ENCODE peak calls at places on chromosomes 3 and 15, in four cellular contexts. B is AG09309, F is DND-41, E is foreskin fibroblast. M is an unnamed sample.

GRCh38 chr3:134464693-134465385 is 20.9 kb downstream of the ANAPC13 start:
- DNase-seq in F (no peak), E (peak; percentile 58), B (no peak), M (no peak)

GRCh38 chr15:75840659-75841058 is 2.6 kb upstream of the UBE2Q2 start:
- DNase-seq in F (no peak), B (peak; percentile 28), E (peak; percentile 78), M (no peak)

GRCh38 chr3:142418926-142419592 is 28.8 kb downstream of the XRN1 start:
- DNase-seq in E (no peak), B (no peak), F (no peak), M (no peak)

GRCh38 chr3:138188013-138188352 is 882 bp downstream of the ARMC8 start:
- DNase-seq in E (peak; percentile 85), B (no peak), F (peak; percentile 60), M (peak; percentile 60)

GRCh38 chr15:75338661-75339240 is 2.9 kb downstream of the COMMD4 start:
- DNase-seq in F (no peak), E (no peak), B (no peak), M (no peak)

GRCh38 chr3:23682646-23683045 is 123.1 kb upstream of the UBE2E1 start:
- DNase-seq in B (no peak), F (no peak), E (no peak), M (no peak)

GRCh38 chr3:118755402-118755801 is 279.2 kb downstream of the IGSF11 start:
- DNase-seq in F (no peak), B (no peak), E (no peak), M (peak; percentile 5)

GRCh38 chr3:78969483-78969882 is 798.3 kb downstream of the ROBO1 start:
- DNase-seq in F (no peak), B (peak; percentile 64), E (peak; percentile 88), M (no peak)

GRCh38 chr3:107344722-107345121 is 32.5 kb upstream of the CCDC54 start:
- DNase-seq in B (no peak), F (no peak), E (peak; percentile 34), M (no peak)

GRCh38 chr3:124032881-124033359 is 41.0 kb upstream of the ROPN1 start:
- DNase-seq in E (peak; percentile 91), F (no peak), B (peak; percentile 17), M (peak; percentile 78)

GRCh38 chr3:57594576-57594975 is 2.6 kb downstream of the ARF4 start:
- DNase-seq in B (no peak), F (no peak), E (no peak), M (no peak)

GRCh38 chr3:57592306-57592705 is 4.8 kb downstream of the ARF4 start:
- DNase-seq in F (no peak), B (no peak), E (no peak), M (no peak)

GRCh38 chr3:57596495-57597239 is 477 bp downstream of the ARF4 start:
- DNase-seq in E (peak; percentile 94), F (peak; percentile 77), B (peak; percentile 89), M (peak; percentile 35)

GRCh38 chr3:57597240-57597972 is at the start of gene ARF4:
- DNase-seq in B (peak; percentile 97), F (peak; percentile 100), E (peak; percentile 100), M (peak; percentile 98)

GRCh38 chr3:57594144-57594543 is 3.0 kb downstream of the ARF4 start:
- DNase-seq in E (no peak), F (no peak), B (no peak), M (no peak)
- H3K4me3 ChIP-seq in E (peak overlapping the region; percentile 100), F (no peak overlapping the region), B (peak overlapping the region; percentile 92), M (no peak overlapping the region)

GRCh38 chr15:40310993-40311392 is 3.3 kb upstream of the PLCB2 start:
- DNase-seq in E (no peak), F (no peak), B (no peak), M (no peak)

GRCh38 chr15:40309344-40309862 is 1.7 kb upstream of the PLCB2 start:
- DNase-seq in F (no peak), B (no peak), E (no peak), M (no peak)

GRCh38 chr15:40308844-40309189 is 1.1 kb upstream of the PLCB2 start:
- DNase-seq in E (no peak), F (no peak), B (no peak), M (peak; percentile 51)

GRCh38 chr15:40312370-40313158 is 4.8 kb upstream of the PLCB2 start:
- DNase-seq in E (no peak), B (no peak), F (no peak), M (no peak)

DNA sequence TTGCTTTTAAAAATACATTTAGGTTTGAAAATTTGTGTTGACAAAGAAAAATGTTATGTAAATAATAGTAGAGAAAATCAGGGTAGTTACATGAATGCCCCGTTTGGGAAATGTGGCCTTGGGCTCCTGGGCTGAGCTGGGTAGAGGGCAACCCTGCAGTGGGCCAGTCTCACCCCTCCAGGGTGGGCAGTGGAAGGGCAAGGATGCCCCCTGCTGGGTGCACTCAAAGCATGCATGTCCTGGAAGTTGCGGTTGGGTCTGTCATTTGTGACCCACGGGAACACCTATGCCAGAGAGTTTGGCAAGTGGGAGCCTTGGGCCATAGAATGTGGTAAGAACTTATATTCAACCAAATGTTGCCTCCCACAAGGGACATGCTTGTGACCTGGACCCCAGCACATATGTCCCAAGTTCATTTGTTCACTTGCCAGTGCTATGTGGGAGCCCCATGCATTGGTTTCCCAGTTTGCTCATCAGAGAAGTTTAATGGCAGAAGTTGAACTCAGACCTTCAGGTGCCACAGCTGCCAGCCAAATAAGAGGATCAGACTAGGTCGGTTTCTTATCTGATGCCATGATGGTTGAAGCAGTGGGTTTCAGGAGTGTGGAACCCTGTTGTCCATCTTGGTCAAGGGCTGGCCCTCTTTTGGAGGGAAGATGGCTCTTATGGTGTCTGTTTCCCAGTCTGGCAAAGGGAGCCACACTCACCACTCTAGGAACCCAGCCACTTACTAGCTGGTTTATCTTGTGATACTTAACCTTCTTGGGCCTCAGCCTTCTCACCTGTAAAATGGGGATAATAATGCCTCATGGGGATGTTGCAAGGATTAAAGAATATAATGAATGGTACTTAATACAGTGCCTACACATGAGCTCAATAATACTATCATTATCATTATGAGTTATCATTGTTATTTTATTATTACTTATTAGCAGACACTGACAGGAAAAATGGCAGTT is 2.5 kb upstream of the PLCB2 start:
- DNase-seq in F (peak; percentile 64), B (no peak), E (peak; percentile 62), M (peak; percentile 79)
- H3K4me3 ChIP-seq in F (no peak overlapping the region), B (no peak overlapping the region), E (no peak overlapping the region), M (no peak overlapping the region)

GRCh38 chr15:80066912-80067311 is 7.4 kb downstream of the ZFAND6 start:
- DNase-seq in F (no peak), B (no peak), E (no peak), M (no peak)

GRCh38 chr15:80058044-80058443 is 1.4 kb upstream of the ZFAND6 start:
- DNase-seq in F (no peak), B (no peak), E (no peak), M (no peak)

GRCh38 chr15:80059786-80060489 is 462 bp downstream of the ZFAND6 start:
- DNase-seq in B (no peak), E (peak; percentile 49), F (no peak), M (peak; percentile 91)

GRCh38 chr15:80058851-80059785 is at the start of gene ZFAND6:
- DNase-seq in B (peak; percentile 56), E (peak; percentile 97), F (peak; percentile 92), M (peak; percentile 95)

DNA sequence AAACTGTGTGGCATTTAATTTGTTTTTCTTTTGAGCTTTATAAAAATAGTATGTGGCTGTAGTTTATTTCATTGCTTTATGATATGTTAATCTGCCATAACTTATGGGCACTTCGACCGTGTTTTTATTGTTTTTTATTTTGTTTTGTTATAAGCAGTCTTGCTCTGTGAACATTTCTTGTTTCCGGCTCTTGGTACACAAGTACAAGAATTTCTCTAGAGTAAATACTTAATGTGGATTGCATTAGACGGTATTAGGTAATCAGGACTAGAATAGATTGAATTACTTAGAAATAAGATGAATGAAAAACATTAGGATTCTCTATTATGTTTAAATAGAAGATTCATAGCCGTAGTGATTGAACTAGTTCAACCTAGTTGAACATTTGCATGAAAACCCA is 2.1 kb downstream of the ZFAND6 start:
- DNase-seq in F (no peak), B (no peak), E (peak; percentile 36), M (no peak)
- H3K4me3 ChIP-seq in F (no peak overlapping the region), B (no peak overlapping the region), E (peak overlapping the region; percentile 82), M (peak overlapping the region; percentile 85)

GRCh38 chr15:27826902-27827321 is 272.2 kb downstream of the OCA2 start:
- DNase-seq in B (peak; percentile 10), F (no peak), E (peak; percentile 75), M (no peak)

GRCh38 chr15:27825023-27825422 is 274.1 kb downstream of the OCA2 start:
- DNase-seq in B (no peak), F (no peak), E (no peak), M (no peak)

GRCh38 chr15:27826411-27826810 is 272.7 kb downstream of the OCA2 start:
- DNase-seq in E (no peak), F (no peak), B (no peak), M (no peak)

GRCh38 chr15:27828721-27829120 is 270.4 kb downstream of the OCA2 start:
- DNase-seq in E (no peak), B (no peak), F (no peak), M (no peak)

GRCh38 chr15:27827336-27827735 is 271.8 kb downstream of the OCA2 start:
- DNase-seq in B (no peak), E (no peak), F (no peak), M (no peak)
- H3K4me3 ChIP-seq in B (no peak overlapping the region), E (peak overlapping the region; percentile 49), F (no peak overlapping the region), M (no peak overlapping the region)

GRCh38 chr3:120680193-120680894 is 1.7 kb downstream of the HGD start:
- DNase-seq in E (no peak), F (no peak), B (no peak), M (no peak)
- H3K4me3 ChIP-seq in E (no peak overlapping the region), F (no peak overlapping the region), B (no peak overlapping the region), M (no peak overlapping the region)

GRCh38 chr3:11636372-11636760 is 7.3 kb downstream of the VGLL4 start:
- DNase-seq in F (no peak), B (no peak), E (no peak), M (no peak)
- H3K4me3 ChIP-seq in F (peak overlapping the region; percentile 5), B (no peak overlapping the region), E (no peak overlapping the region), M (no peak overlapping the region)

DNA sequence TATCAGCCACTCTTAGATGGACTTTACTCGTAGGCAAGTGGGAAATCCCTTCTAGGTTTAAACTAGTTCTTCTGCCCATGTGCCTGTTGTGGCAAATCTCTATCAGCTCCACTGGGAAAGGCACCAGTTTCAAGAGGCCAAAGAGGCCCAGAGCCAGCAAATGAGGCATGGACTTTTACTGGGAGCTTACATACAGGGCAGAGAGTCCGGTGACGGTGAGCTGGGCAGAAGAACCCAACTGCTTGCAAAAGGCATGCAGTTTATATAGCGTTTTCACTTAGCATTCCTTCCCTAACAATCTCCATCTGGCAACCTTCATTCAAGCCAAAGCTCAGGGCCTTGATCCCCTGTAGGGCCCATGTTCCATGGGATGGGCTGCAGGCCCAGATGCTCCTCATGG is 93.0 kb upstream of the C3orf80 start:
- DNase-seq in F (no peak), E (peak; percentile 39), B (no peak), M (no peak)
- H3K4me3 ChIP-seq in F (no peak overlapping the region), E (no peak overlapping the region), B (no peak overlapping the region), M (no peak overlapping the region)

GRCh38 chr15:40381818-40382529 is 547 bp upstream of the KNSTRN start:
- DNase-seq in B (no peak), E (no peak), F (no peak), M (no peak)
- H3K4me3 ChIP-seq in B (no peak overlapping the region), E (no peak overlapping the region), F (peak overlapping the region; percentile 65), M (no peak overlapping the region)

M was measured in K562.